ENCODE peak calls at places on chromosomes 13 and 19, in six cellular contexts. U is left cardiac atrium; T is astrocyte of the cerebellum; R is mesothelial cell of epicardium; E is activated naive CD4-positive, alpha-beta T cell; K is EL. Z is an unnamed sample.

GRCh38 chr13:90803210-90803609 is 544.3 kb upstream of the MIR17HG start:
- DNase-seq in R (no peak), K (no peak), E (no peak), U (no peak), T (no peak), Z (no peak)

GRCh38 chr13:48403151-48403631 is 9.7 kb downstream of the LPAR6 start:
- DNase-seq in T (no peak), R (no peak), U (no peak), E (no peak), K (no peak), Z (no peak)

GRCh38 chr13:93320942-93321341 is 94.3 kb downstream of the GPC6 start:
- DNase-seq in K (peak; percentile 8), E (no peak), T (no peak), R (no peak), U (no peak), Z (no peak)

GRCh38 chr19:3365447-3366103 is 808 bp upstream of the NFIC start:
- DNase-seq in T (no peak), U (peak; percentile 78), R (no peak), K (peak; percentile 78), E (no peak), Z (peak; percentile 54)

GRCh38 chr19:1513492-1514294 is 874 bp upstream of the ADAMTSL5 start:
- DNase-seq in T (no peak), U (peak; percentile 53), R (no peak), E (peak; percentile 44), K (peak; percentile 64), Z (peak; percentile 68)

GRCh38 chr19:4009990-4010807 is 2.7 kb downstream of the PIAS4 start:
- DNase-seq in E (no peak), T (no peak), K (no peak), U (no peak), R (no peak), Z (no peak)

GRCh38 chr13:27339299-27339698 is 68.7 kb downstream of the RASL11A start:
- DNase-seq in U (peak; percentile 25), K (peak; percentile 55), E (peak; percentile 10), R (no peak), T (no peak), Z (no peak)

GRCh38 chr19:57362997-57363705 is at the start of the genes TRAPPC2B and ZNF547:
- DNase-seq in T (peak; percentile 99), U (peak; percentile 99), E (peak; percentile 96), R (peak; percentile 90), K (peak; percentile 100), Z (peak; percentile 94)

GRCh38 chr19:7211191-7211988 is 82.8 kb downstream of the INSR start:
- DNase-seq in E (no peak), R (no peak), U (peak; percentile 73), K (no peak), T (no peak), Z (no peak)

GRCh38 chr13:112873851-112874750 is 94.9 kb upstream of the MCF2L start:
- DNase-seq in R (peak; percentile 62), T (peak; percentile 23), E (no peak), K (peak; percentile 64), U (peak; percentile 85), Z (peak; percentile 72)

GRCh38 chr19:2994588-2995131 is 17.3 kb downstream of the TLE6 start:
- DNase-seq in E (no peak), U (no peak), K (no peak), R (no peak), T (no peak), Z (no peak)